ENCODE peak calls at places on chromosomes 11 and 22, in four cellular contexts. O is mesothelial cell of epicardium, I is gastrocnemius medialis, G is brain microvascular endothelial cell. H is an unnamed sample.

GRCh38 chr22:30183861-30184278 is 62.7 kb downstream of the LIF start:
- DNase-seq in I (no peak), G (peak; percentile 71), O (no peak), H (no peak)

GRCh38 chr11:60700689-60701508 is 1.5 kb downstream of the MS4A8 start:
- DNase-seq in O (no peak), I (no peak), G (no peak), H (no peak)

GRCh38 chr11:61832758-61833157 is 4.7 kb downstream of the FADS2 start:
- DNase-seq in G (no peak), I (no peak), O (no peak), H (peak; percentile 43)

GRCh38 chr11:60860943-60861342 is 5.2 kb upstream of the PTGDR2 start:
- DNase-seq in I (no peak), G (no peak), O (no peak), H (no peak)

GRCh38 chr11:28464252-28464867 is 356.2 kb downstream of the METTL15 start:
- DNase-seq in O (no peak), G (peak; percentile 30), I (no peak), H (no peak)

GRCh38 chr11:69510471-69511357 is 29.3 kb downstream of the LINC01488 start:
- DNase-seq in G (peak; percentile 44), I (no peak), O (no peak), H (no peak)

GRCh38 chr22:32281092-32281491 is 25.9 kb upstream of the SLC5A4 start:
- DNase-seq in O (no peak), I (no peak), G (peak; percentile 59), H (no peak)

GRCh38 chr22:39967996-39968968 is 8.1 kb downstream of the TMA7B start:
- DNase-seq in O (no peak), G (no peak), I (no peak), H (peak; percentile 7)

GRCh38 chr11:67522844-67523555 is at the start of gene CABP2:
- DNase-seq in G (no peak), O (no peak), I (no peak), H (no peak)

GRCh38 chr22:21450858-21451331 is 16.3 kb upstream of the TMEM191C start:
- DNase-seq in I (no peak), O (no peak), G (no peak), H (peak; percentile 2)

GRCh38 chr11:73178092-73178539 is 36.0 kb upstream of the FCHSD2 start:
- DNase-seq in G (peak; percentile 65), O (peak; percentile 49), I (peak; percentile 56), H (peak; percentile 85)

GRCh38 chr11:46674463-46675287 is 25.7 kb downstream of the ARHGAP1 start:
- DNase-seq in I (peak; percentile 33), G (no peak), O (no peak), H (peak; percentile 46)

GRCh38 chr11:118607401-118608267 is at the start of gene PHLDB1:
- DNase-seq in I (peak; percentile 42), G (peak; percentile 60), O (no peak), H (peak; percentile 76)

GRCh38 chr11:60370811-60371297 is 7.5 kb upstream of the MS4A7 start:
- DNase-seq in O (no peak), I (no peak), G (peak; percentile 1), H (no peak)

GRCh38 chr22:17228725-17229126 is 9.5 kb upstream of the ADA2 start:
- DNase-seq in G (no peak), O (no peak), I (no peak), H (no peak)

GRCh38 chr22:17922925-17923898 is 101.1 kb downstream of the MICAL3 start:
- DNase-seq in O (no peak), G (peak; percentile 70), I (no peak), H (no peak)

GRCh38 chr11:19842505-19842904 is 129.9 kb downstream of the NAV2 start:
- DNase-seq in O (no peak), G (peak; percentile 44), I (no peak), H (no peak)

GRCh38 chr11:126317681-126318641 is 14.1 kb downstream of the DCPS start:
- DNase-seq in G (peak; percentile 68), I (peak; percentile 71), O (no peak), H (peak; percentile 74)

GRCh38 chr22:47691152-47691895 is 928.9 kb downstream of the TBC1D22A start:
- DNase-seq in I (no peak), O (no peak), G (no peak), H (no peak)

GRCh38 chr22:29268511-29269229 is 602 bp downstream of the EWSR1 start:
- DNase-seq in O (no peak), I (no peak), G (peak; percentile 41), H (peak; percentile 77)

GRCh38 chr11:64902102-64902900 is 14.7 kb downstream of the ATG2A start:
- DNase-seq in I (no peak), O (no peak), G (no peak), H (no peak)

GRCh38 chr11:21278840-21279239 is 609.5 kb downstream of the NELL1 start:
- DNase-seq in I (no peak), G (no peak), O (no peak), H (no peak)

GRCh38 chr11:4539603-4540219 is 5.3 kb upstream of the OR52M1 start:
- DNase-seq in O (no peak), I (no peak), G (peak; percentile 45), H (peak; percentile 41)

GRCh38 chr22:48565901-48566501 is 1261.7 kb downstream of the BRD1 start:
- DNase-seq in I (no peak), O (no peak), G (no peak), H (no peak)

GRCh38 chr11:10938231-10938630 is 80.4 kb upstream of the ZBED5 start:
- DNase-seq in G (no peak), I (no peak), O (no peak), H (no peak)

GRCh38 chr11:36385121-36385530 is 89.0 kb downstream of the PRR5L start:
- DNase-seq in O (no peak), G (no peak), I (no peak), H (no peak)

GRCh38 chr11:71406681-71407080 is 41.5 kb downstream of the DHCR7 start:
- DNase-seq in G (no peak), O (no peak), I (no peak), H (no peak)

GRCh38 chr11:130801287-130802146 is 114.8 kb downstream of the SNX19 start:
- DNase-seq in O (no peak), G (peak; percentile 28), I (no peak), H (no peak)

GRCh38 chr22:30294830-30295229 is 5.5 kb upstream of the CASTOR1 start:
- DNase-seq in O (no peak), I (no peak), G (no peak), H (no peak)

GRCh38 chr11:109859325-109859724 is 233.9 kb upstream of the ZC3H12C start:
- DNase-seq in O (no peak), G (peak; percentile 50), I (no peak), H (no peak)

DNA sequence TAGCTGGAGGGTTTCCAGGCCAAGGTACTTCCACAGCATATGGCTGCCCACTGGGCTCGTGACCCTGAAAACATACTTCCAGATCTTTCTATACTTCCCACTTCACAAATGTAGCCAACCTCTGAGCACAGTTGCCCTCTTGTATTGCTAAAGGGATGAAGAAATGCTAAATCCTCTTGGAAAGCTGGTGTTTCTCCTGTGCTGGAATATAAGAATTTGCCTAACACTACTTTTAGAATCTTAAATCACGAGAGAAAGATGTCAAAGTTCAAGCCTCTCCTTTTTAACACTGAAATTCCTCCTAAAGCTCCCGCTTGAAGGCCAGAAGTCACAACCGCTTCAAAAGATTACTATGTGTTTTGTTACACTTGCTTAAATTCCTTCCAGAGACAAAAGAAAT is 21.9 kb downstream of the MAML2 start:
- DNase-seq in O (no peak), I (no peak), G (no peak), H (no peak)
- TF ChIP-seq CTCF in O (no peak), I (no peak), G (no peak), H (no peak)

GRCh38 chr11:120431633-120432032 is 79.9 kb upstream of the GRIK4 start:
- DNase-seq in I (no peak), G (peak; percentile 62), O (no peak), H (no peak)

DNA sequence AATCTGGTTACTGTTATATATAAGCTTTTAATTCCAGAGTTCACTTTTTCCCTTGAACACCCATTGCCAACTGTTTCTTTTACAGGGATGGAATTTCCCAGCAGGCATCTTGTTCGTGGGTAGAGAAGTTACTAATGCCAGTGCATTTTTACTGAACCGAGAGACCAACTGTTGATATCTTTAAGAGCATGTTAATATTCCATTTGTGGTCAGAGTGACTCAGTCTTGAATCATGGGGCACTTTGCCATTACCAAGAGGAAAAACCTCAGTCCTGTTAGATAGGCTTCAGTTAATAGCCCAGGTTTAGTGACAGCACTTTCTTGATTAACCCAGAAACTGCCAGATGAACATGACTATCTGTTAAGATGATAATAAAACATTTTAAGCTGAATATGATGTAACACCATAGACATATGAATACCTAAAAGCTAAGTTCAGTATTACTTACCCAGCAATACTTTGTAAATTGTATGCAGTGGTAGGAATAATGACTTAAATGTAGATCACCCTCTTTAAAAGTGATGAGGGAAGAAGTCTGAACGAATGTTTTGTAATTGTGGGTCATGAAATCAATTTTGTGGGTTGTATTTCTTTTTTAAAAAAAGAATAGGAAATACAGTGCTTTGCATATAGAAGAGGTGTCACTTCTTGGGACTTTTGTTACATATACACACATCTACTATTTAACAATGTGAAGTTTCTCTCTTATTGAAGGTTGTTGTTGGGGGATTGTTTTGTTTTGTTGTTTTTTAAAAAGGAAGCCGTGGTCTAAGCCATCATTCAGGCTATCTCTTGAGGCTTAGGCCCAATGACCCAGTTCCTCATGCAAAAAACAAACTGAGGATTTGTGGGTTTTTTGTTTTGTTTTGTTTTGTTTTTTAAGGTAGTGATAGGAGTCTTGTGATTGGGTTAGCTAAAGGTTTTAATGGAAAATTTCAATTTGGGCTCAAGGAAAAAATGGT is 79.2 kb upstream of the GRIK4 start:
- DNase-seq in I (peak; percentile 55), G (peak; percentile 99), O (no peak), H (no peak)
- TF ChIP-seq CTCF in I (no peak), G (no peak), O (no peak), H (no peak)

DNA sequence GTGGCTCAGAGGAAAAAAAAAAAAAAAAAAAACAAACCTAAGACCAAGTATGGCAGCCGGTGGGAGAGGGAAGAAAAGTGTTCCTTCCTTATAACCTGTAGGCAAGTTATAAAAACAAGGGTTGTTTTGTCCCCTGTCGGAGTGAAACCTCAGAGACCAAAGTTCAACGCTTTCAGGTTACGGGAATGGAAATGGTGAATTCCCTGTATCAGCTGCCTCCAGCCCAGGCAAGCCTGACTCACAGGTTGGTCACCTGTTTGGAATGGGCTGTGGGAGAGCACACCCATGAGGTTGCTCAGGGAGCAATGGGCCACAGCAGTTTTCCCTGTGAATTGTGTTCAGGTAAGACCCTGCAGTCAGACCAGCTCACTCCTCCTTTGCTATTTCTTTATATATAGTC is 138.9 kb downstream of the ETS1 start:
- DNase-seq in O (no peak), G (peak; percentile 77), I (no peak), H (no peak)
- TF ChIP-seq CTCF in O (no peak), G (peak; percentile 24), I (no peak), H (no peak)

GRCh38 chr11:44940835-44941234 is 9.8 kb downstream of the TP53I11 start:
- DNase-seq in O (no peak), G (no peak), I (no peak), H (no peak)

GRCh38 chr11:44938066-44938691 is 12.5 kb downstream of the TP53I11 start:
- DNase-seq in O (no peak), G (no peak), I (no peak), H (no peak)

GRCh38 chr11:44941286-44942021 is 9.2 kb downstream of the TP53I11 start:
- DNase-seq in G (no peak), I (no peak), O (no peak), H (no peak)

GRCh38 chr11:44940424-44940823 is 10.3 kb downstream of the TP53I11 start:
- DNase-seq in G (no peak), O (no peak), I (no peak), H (no peak)

DNA sequence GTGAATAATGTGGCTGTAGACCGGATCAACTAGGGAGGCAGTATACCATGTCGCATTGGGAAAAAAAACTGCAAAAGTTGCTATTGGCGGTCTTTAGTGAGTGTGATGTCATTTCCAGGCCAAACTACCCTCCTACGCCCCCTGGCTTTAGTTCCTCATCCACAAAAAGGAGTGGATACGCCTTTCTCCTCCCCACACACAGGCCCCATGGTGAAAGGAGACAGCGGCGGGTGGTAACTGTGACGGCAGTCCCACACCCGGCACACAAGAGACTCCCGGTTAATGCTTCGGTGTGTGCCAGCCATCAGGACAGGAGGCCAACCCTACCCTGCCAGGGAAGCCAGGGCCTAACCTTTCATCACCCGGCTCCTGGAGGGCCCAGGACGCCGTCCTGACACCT is 11.0 kb downstream of the TP53I11 start:
- DNase-seq in I (no peak), G (no peak), O (no peak), H (peak; percentile 72)
- TF ChIP-seq CTCF in I (peak; percentile 29), G (peak; percentile 52), O (no peak), H (peak; percentile 57)

H was measured in heart right ventricle.